ENCODE peak calls at places on chromosomes 7 and 10, in nine cellular contexts. Z is prostate gland, L is GM23248, D is NCI-H187 treated with DMSO at 0.1 percent for 48 hours, K is epithelial cell of prostate, E is A172, F is NCI-H1436, Y is activated T-helper 1 cell treated with Interleukin-2 at 50 U/mL for 16 hours, C is OCI-LY7. P is an unnamed sample.

GRCh38 chr7:101555921-101556275 is 73.2 kb downstream of the MYL10 start:
- DNase-seq in D (no peak), F (no peak), C (no peak), K (no peak), Y (no peak), L (no peak), E (no peak), Z (no peak), P (no peak)

GRCh38 chr10:86222336-86222650 is 144.3 kb downstream of the GRID1 start:
- DNase-seq in L (no peak), F (no peak), K (no peak), C (no peak), D (no peak), E (no peak), Y (no peak), Z (no peak), P (no peak)

GRCh38 chr10:91198781-91199180 is 21.7 kb upstream of the PCGF5 start:
- DNase-seq in Z (peak), F (no peak), K (no peak), Y (no peak), D (no peak), L (peak), E (no peak), C (peak), P (no peak)

GRCh38 chr10:90276894-90277447 is 575.6 kb downstream of the KIF20B start:
- DNase-seq in E (no peak), C (no peak), K (no peak), F (no peak), D (no peak), Z (no peak), L (no peak), Y (no peak), P (no peak)

GRCh38 chr7:2809903-2810628 is 34.0 kb downstream of the GNA12 start:
- DNase-seq in L (peak), D (no peak), E (no peak), Y (no peak), Z (no peak), F (no peak), C (no peak), K (no peak), P (no peak)

GRCh38 chr10:118569241-118569881 is 26.1 kb downstream of the PRLHR start:
- DNase-seq in K (no peak), D (no peak), C (no peak), L (peak), Z (no peak), E (peak), F (no peak), Y (no peak), P (no peak)

GRCh38 chr7:14751461-14751860 is 151.1 kb downstream of the DGKB start:
- DNase-seq in K (no peak), Z (no peak), L (no peak), F (no peak), D (no peak), Y (no peak), E (no peak), C (no peak), P (no peak)

GRCh38 chr10:35412900-35413491 is 76.7 kb downstream of the CCNY start:
- DNase-seq in Y (no peak), L (peak), C (no peak), E (peak), D (no peak), Z (no peak), F (no peak), K (no peak), P (no peak)

GRCh38 chr7:111401516-111401915 is 160.8 kb downstream of the IMMP2L start:
- DNase-seq in D (no peak), L (peak), Y (no peak), F (no peak), C (no peak), E (no peak), K (no peak), Z (no peak), P (no peak)

GRCh38 chr10:90587561-90587960 is 270.3 kb downstream of the HTR7 start:
- DNase-seq in F (no peak), C (no peak), D (no peak), E (no peak), Z (no peak), K (no peak), L (no peak), Y (no peak), P (no peak)

GRCh38 chr7:30922596-30922995 is 10.9 kb downstream of the AQP1 start:
- DNase-seq in D (no peak), L (no peak), C (no peak), F (no peak), E (no peak), Y (no peak), K (no peak), Z (no peak), P (no peak)

GRCh38 chr10:32103721-32104120 is 47.5 kb upstream of the KIF5B start:
- DNase-seq in Y (no peak), D (no peak), E (no peak), L (peak), K (no peak), F (no peak), Z (no peak), C (no peak), P (no peak)

GRCh38 chr10:121436630-121437311 is 161.5 kb downstream of the FGFR2 start:
- DNase-seq in L (no peak), Y (no peak), F (no peak), Z (no peak), C (no peak), E (no peak), D (no peak), K (no peak), P (no peak)

GRCh38 chr7:69517985-69518731 is 80.1 kb upstream of the AUTS2 start:
- DNase-seq in E (no peak), F (no peak), Z (no peak), L (no peak), K (no peak), C (no peak), D (no peak), Y (no peak), P (no peak)

GRCh38 chr7:28411876-28412662 is at the start of gene CREB5:
- DNase-seq in C (peak), L (no peak), D (no peak), F (no peak), Z (no peak), Y (no peak), K (no peak), E (no peak), P (no peak)

GRCh38 chr7:1079546-1079945 is 8.4 kb upstream of the GPER1 start:
- DNase-seq in E (no peak), L (no peak), K (no peak), F (no peak), D (no peak), C (no peak), Z (no peak), Y (no peak), P (no peak)

GRCh38 chr7:152866125-152866524 is 106.6 kb downstream of the ACTR3B start:
- DNase-seq in E (no peak), Z (no peak), Y (no peak), L (peak), D (no peak), F (no peak), C (no peak), K (no peak), P (no peak)

GRCh38 chr10:86388119-86388704 is 21.6 kb upstream of the GRID1 start:
- DNase-seq in Z (no peak), K (no peak), D (no peak), L (no peak), E (no peak), Y (no peak), C (no peak), F (no peak), P (no peak)

GRCh38 chr7:102431617-102432298 is 1.6 kb upstream of the ORAI2 start:
- DNase-seq in E (peak), D (peak), C (peak), F (no peak), L (no peak), Z (peak), Y (peak), K (no peak), P (peak)

GRCh38 chr7:117014099-117014656 is 60.9 kb downstream of the ST7 start:
- DNase-seq in K (no peak), D (no peak), L (peak), E (no peak), Y (no peak), F (no peak), C (no peak), Z (no peak), P (no peak)

GRCh38 chr7:112571852-112572607 is 91.2 kb downstream of the LSMEM1 start:
- DNase-seq in F (no peak), D (no peak), K (no peak), C (peak), E (no peak), L (no peak), Y (no peak), Z (no peak), P (no peak)